ENCODE peak calls at places on chromosomes 3 and 15, in eight cellular contexts. A is midbrain; S is AG09309; H is NCI-H2081 treated with DMSO at 0.1 percent for 48 hours; Q is RPMI8226; O is GM13977; G is activated T-helper 2 cell treated with anti-CD3 and anti-CD28 coated beads, Interferon-gamma antibody, Interleukin-2, Interleukin-4, amounts not matched to agents 10 μg/mL and 5 μg/mL and 100 μg/mL, durations not matched to agents 14 hours and 24 hours and 36 hours; R is stimulated activated CD4-positive, alpha-beta T cell treated with anti-CD3 and anti-CD28 coated beads, Interleukin-2, amount 100 ng/mL, for 48 hours. K is an unnamed sample.

GRCh38 chr15:93948728-93949127 is 282.6 kb upstream of the MCTP2 start:
- DNase-seq in O (no peak), Q (no peak), R (no peak), H (peak; percentile 11), A (no peak), G (no peak), S (no peak), K (no peak)

GRCh38 chr15:68599560-68600071 is 20.8 kb downstream of the CORO2B start:
- DNase-seq in O (no peak), Q (no peak), S (no peak), A (no peak), R (no peak), H (no peak), G (no peak), K (no peak)

GRCh38 chr3:168024537-168024941 is 71.2 kb downstream of the GOLIM4 start:
- DNase-seq in A (no peak), O (no peak), Q (no peak), S (peak; percentile 94), G (peak; percentile 10), R (no peak), H (peak; percentile 90), K (peak; percentile 50)

GRCh38 chr15:100879461-100880138 is at the start of gene ALDH1A3:
- DNase-seq in A (no peak), Q (peak; percentile 37), O (peak; percentile 74), G (no peak), R (no peak), S (no peak), H (no peak), K (no peak)

GRCh38 chr15:29686079-29686425 is 136.2 kb downstream of the TJP1 start:
- DNase-seq in R (no peak), H (no peak), G (no peak), O (no peak), Q (no peak), S (no peak), A (no peak), K (no peak)

GRCh38 chr15:48803877-48804276 is 7.0 kb downstream of the CEP152 start:
- DNase-seq in S (no peak), A (no peak), G (no peak), O (no peak), Q (no peak), R (no peak), H (no peak), K (no peak)

GRCh38 chr3:117135207-117135606 is 425.6 kb downstream of the TUSC7 start:
- DNase-seq in G (no peak), A (no peak), R (no peak), O (no peak), S (no peak), Q (no peak), H (no peak), K (no peak)

GRCh38 chr3:173253471-173253870 is 112.4 kb upstream of the SPATA16 start:
- DNase-seq in A (no peak), H (no peak), G (no peak), O (no peak), R (no peak), S (no peak), Q (no peak), K (no peak)

GRCh38 chr15:71701808-71702207 is 108.5 kb upstream of the NR2E3 start:
- DNase-seq in O (no peak), Q (no peak), R (no peak), G (no peak), A (no peak), H (no peak), S (no peak), K (no peak)

GRCh38 chr3:108124337-108125150 is 33.7 kb upstream of the CD47 start:
- DNase-seq in S (no peak), Q (peak; percentile 82), R (no peak), O (peak; percentile 60), H (peak; percentile 27), A (peak; percentile 14), G (peak; percentile 68), K (no peak)

GRCh38 chr3:88807471-88808090 is 299.8 kb upstream of the EPHA3 start:
- DNase-seq in R (no peak), Q (no peak), G (no peak), A (no peak), O (no peak), S (no peak), H (no peak), K (peak; percentile 70)

GRCh38 chr3:8576841-8577553 is 67.6 kb downstream of the SSUH2 start:
- DNase-seq in G (no peak), O (no peak), R (no peak), A (no peak), S (no peak), Q (no peak), H (no peak), K (no peak)

GRCh38 chr15:36734366-36734765 is 154.9 kb downstream of the CDIN1 start:
- DNase-seq in R (no peak), S (no peak), O (no peak), G (no peak), Q (no peak), A (no peak), H (no peak), K (no peak)

GRCh38 chr3:189948724-189949045 is 172.0 kb downstream of the P3H2 start:
- DNase-seq in G (no peak), Q (no peak), O (no peak), H (no peak), A (no peak), S (no peak), R (no peak), K (no peak)

GRCh38 chr3:1551741-1552140 is 458.9 kb downstream of the CNTN6 start:
- DNase-seq in A (no peak), H (no peak), G (no peak), S (no peak), Q (no peak), R (no peak), O (no peak), K (no peak)

GRCh38 chr3:112446343-112446742 is 52.9 kb downstream of the BTLA start:
- DNase-seq in S (peak; percentile 29), O (no peak), A (no peak), H (no peak), G (no peak), Q (no peak), R (no peak), K (peak; percentile 31)

GRCh38 chr15:44038801-44039200 is 156.3 kb downstream of the FRMD5 start:
- DNase-seq in R (no peak), H (no peak), O (no peak), A (no peak), Q (peak; percentile 3), S (no peak), G (no peak), K (peak; percentile 88)

GRCh38 chr3:190003730-190004129 is 117.0 kb downstream of the P3H2 start:
- DNase-seq in Q (no peak), H (no peak), S (peak; percentile 18), O (no peak), G (no peak), A (no peak), R (no peak), K (peak; percentile 35)

GRCh38 chr3:148023994-148024393 is 614.8 kb downstream of the ZIC1 start:
- DNase-seq in Q (no peak), A (no peak), R (no peak), O (no peak), G (no peak), H (no peak), S (peak; percentile 80), K (no peak)

GRCh38 chr15:58676766-58677165 is 72.7 kb downstream of the ADAM10 start:
- DNase-seq in S (no peak), Q (no peak), G (no peak), H (no peak), R (no peak), A (no peak), O (no peak), K (no peak)

GRCh38 chr3:139491966-139492365 is 15.7 kb upstream of the RBP2 start:
- DNase-seq in Q (no peak), O (no peak), H (no peak), R (no peak), S (no peak), A (no peak), G (no peak), K (no peak)

GRCh38 chr15:60137711-60138396 is 133.7 kb downstream of the FOXB1 start:
- DNase-seq in S (no peak), O (no peak), G (no peak), A (no peak), Q (no peak), H (no peak), R (no peak), K (no peak)

GRCh38 chr3:149473991-149474819 is at the start of gene TM4SF4:
- DNase-seq in G (no peak), A (no peak), S (no peak), O (no peak), H (no peak), Q (no peak), R (no peak), K (no peak)

GRCh38 chr3:146557745-146558144 is 13.3 kb upstream of the PLSCR1 start:
- DNase-seq in G (no peak), S (no peak), O (no peak), Q (no peak), A (no peak), H (no peak), R (no peak), K (no peak)

GRCh38 chr3:138186803-138187295 is 252 bp upstream of the ARMC8 start:
- DNase-seq in G (peak; percentile 84), A (peak; percentile 92), H (peak; percentile 87), Q (peak; percentile 95), O (peak; percentile 96), S (no peak), R (peak; percentile 82), K (peak; percentile 39)

GRCh38 chr3:159884661-159885402 is 103.8 kb upstream of the IL12A start:
- DNase-seq in O (peak; percentile 51), S (no peak), A (peak; percentile 60), Q (peak; percentile 53), G (no peak), H (no peak), R (no peak), K (no peak)

GRCh38 chr3:79018671-79019136 is 749.1 kb downstream of the ROBO1 start:
- DNase-seq in S (no peak), G (no peak), O (peak; percentile 65), A (peak; percentile 83), Q (peak; percentile 7), R (no peak), H (no peak), K (no peak)